ENCODE peak calls at places on chromosomes 7 and 10, in six cellular contexts. E, X, N, M, H and Z are unnamed samples.

GRCh38 chr7:96067321-96067720 is 254.6 kb downstream of the SLC25A13 start:
- DNase-seq in E (no peak), X (no peak), N (no peak), M (no peak), H (no peak), Z (no peak)

GRCh38 chr7:38512704-38513103 is 118.5 kb downstream of the AMPH start:
- DNase-seq in E (no peak), X (no peak), N (no peak), M (no peak), H (no peak), Z (no peak)

GRCh38 chr10:120514035-120514620 is 57.1 kb downstream of the PLPP4 start:
- DNase-seq in E (no peak), X (no peak), N (no peak), M (peak), H (peak), Z (no peak)

GRCh38 chr7:76372984-76373833 is 14.4 kb upstream of the YWHAG start:
- DNase-seq in E (no peak), X (no peak), N (no peak), M (no peak), H (no peak), Z (no peak)

GRCh38 chr7:1020849-1021251 is 23.5 kb upstream of the GPR146 start:
- DNase-seq in E (no peak), X (no peak), N (no peak), M (no peak), H (no peak), Z (no peak)

GRCh38 chr7:92717601-92717981 is 118.8 kb downstream of the CDK6 start:
- DNase-seq in E (no peak), X (no peak), N (no peak), M (no peak), H (no peak), Z (no peak)

GRCh38 chr10:114520453-114520852 is 116.2 kb upstream of the AFAP1L2 start:
- DNase-seq in E (no peak), X (no peak), N (no peak), M (no peak), H (peak), Z (no peak)

GRCh38 chr10:72088879-72089585 is 681 bp upstream of the SPOCK2 start:
- DNase-seq in E (no peak), X (peak), N (peak), M (no peak), H (peak), Z (no peak)

GRCh38 chr10:65294329-65294728 is 1631.5 kb upstream of the LRRTM3 start:
- DNase-seq in E (no peak), X (no peak), N (no peak), M (no peak), H (no peak), Z (no peak)

GRCh38 chr7:150417863-150418262 is 32.6 kb upstream of the GIMAP8 start:
- DNase-seq in E (no peak), X (no peak), N (no peak), M (no peak), H (no peak), Z (no peak)
- TF ChIP-seq CTCF in E (no peak), X (no peak), N (no peak), M (peak), H (no peak), Z (no peak)

GRCh38 chr7:148296994-148297644 is 293.4 kb upstream of the C7orf33 start:
- DNase-seq in E (no peak), X (no peak), N (no peak), M (no peak), H (no peak), Z (no peak)
- TF ChIP-seq CTCF in E (no peak), X (no peak), N (no peak), M (no peak), H (no peak), Z (no peak)

GRCh38 chr7:93720106-93720505 is 145.6 kb upstream of the CALCR start:
- DNase-seq in E (no peak), X (no peak), N (no peak), M (no peak), H (no peak), Z (no peak)
- TF ChIP-seq CTCF in E (no peak), X (no peak), N (no peak), M (no peak), H (no peak), Z (no peak)

GRCh38 chr10:79980711-79981110 is 31.8 kb upstream of the SFTPD start:
- DNase-seq in E (no peak), X (no peak), N (no peak), M (no peak), H (no peak), Z (no peak)

GRCh38 chr10:79982486-79982800 is 33.5 kb upstream of the SFTPD start:
- DNase-seq in E (no peak), X (no peak), N (no peak), M (no peak), H (no peak), Z (no peak)

GRCh38 chr10:79982861-79983260 is 34.0 kb upstream of the SFTPD start:
- DNase-seq in E (no peak), X (no peak), N (no peak), M (no peak), H (no peak), Z (no peak)

GRCh38 chr10:79981356-79981672 is 32.4 kb upstream of the SFTPD start:
- DNase-seq in E (no peak), X (no peak), N (no peak), M (no peak), H (no peak), Z (no peak)

GRCh38 chr10:79981673-79982485 is 33.0 kb upstream of the SFTPD start:
- DNase-seq in E (peak), X (peak), N (no peak), M (peak), H (peak), Z (no peak)
- TF ChIP-seq CTCF in E (no peak), X (no peak), N (no peak), M (no peak), H (no peak), Z (no peak)

GRCh38 chr10:75643944-75644820 is 212.8 kb downstream of the LRMDA start:
- DNase-seq in E (no peak), X (no peak), N (no peak), M (no peak), H (no peak), Z (no peak)

GRCh38 chr10:75646218-75646915 is 214.9 kb downstream of the LRMDA start:
- DNase-seq in E (no peak), X (no peak), N (no peak), M (no peak), H (no peak), Z (no peak)

GRCh38 chr10:75647675-75648074 is 216.3 kb downstream of the LRMDA start:
- DNase-seq in E (no peak), X (no peak), N (no peak), M (no peak), H (no peak), Z (no peak)

GRCh38 chr10:75646931-75647330 is 215.5 kb downstream of the LRMDA start:
- DNase-seq in E (no peak), X (no peak), N (no peak), M (no peak), H (no peak), Z (no peak)

DNA sequence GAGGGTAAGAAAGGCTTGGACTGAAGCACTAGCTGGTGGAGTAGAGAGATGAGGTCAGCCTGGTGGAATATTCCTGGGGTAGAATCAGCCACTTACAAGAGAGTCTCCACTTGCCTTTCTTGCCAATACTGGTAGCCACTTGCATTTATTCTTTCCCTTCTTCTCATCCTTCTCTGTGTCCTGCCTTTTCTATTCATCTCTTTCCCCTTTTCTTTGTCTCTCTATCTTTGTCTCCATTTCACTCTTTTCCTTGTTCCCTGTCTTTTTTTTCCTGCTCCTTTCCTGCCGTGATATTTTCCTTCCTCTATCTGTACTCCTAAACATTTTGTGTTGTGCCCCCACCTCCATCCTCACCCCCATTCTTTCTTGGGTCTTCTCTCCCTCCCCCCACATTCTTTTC is 214.3 kb downstream of the LRMDA start:
- DNase-seq in E (no peak), X (no peak), N (no peak), M (no peak), H (no peak), Z (no peak)
- TF ChIP-seq CTCF in E (no peak), X (no peak), N (no peak), M (no peak), H (no peak), Z (no peak)

GRCh38 chr10:71014021-71014782 is 125.8 kb upstream of the PCBD1 start:
- DNase-seq in E (no peak), X (peak), N (no peak), M (no peak), H (no peak), Z (peak)
- TF ChIP-seq CTCF in E (no peak), X (no peak), N (no peak), M (no peak), H (no peak), Z (no peak)